ENCODE peak calls at places on chromosomes 5 and 9, in seven cellular contexts. J is CD8-positive, alpha-beta T cell; T is left lung; O is AG04450; C is caudate nucleus; B is spleen; E is astrocyte. F is an unnamed sample.

GRCh38 chr9:18452276-18452675 is 21.7 kb upstream of the ADAMTSL1 start:
- DNase-seq in J (no peak), T (no peak), O (no peak), C (no peak), B (no peak), E (no peak), F (no peak)

GRCh38 chr5:68287976-68288755 is 72.6 kb downstream of the PIK3R1 start:
- DNase-seq in J (peak), T (peak), O (no peak), C (peak), B (peak), E (peak), F (no peak)

GRCh38 chr9:34929506-34930102 is 28.5 kb upstream of the PHF24 start:
- DNase-seq in J (no peak), T (no peak), O (no peak), C (peak), B (no peak), E (peak), F (no peak)

GRCh38 chr9:90432951-90433350 is 209.7 kb downstream of the DIRAS2 start:
- DNase-seq in J (no peak), T (no peak), O (no peak), C (no peak), B (no peak), E (no peak), F (peak)

GRCh38 chr5:177122566-177122965 is 11.0 kb upstream of the NSD1 start:
- DNase-seq in J (no peak), T (no peak), O (no peak), C (no peak), B (peak), E (no peak), F (no peak)

GRCh38 chr5:82931110-82931509 is 146.1 kb downstream of the TMEM167A start:
- DNase-seq in J (no peak), T (no peak), O (no peak), C (no peak), B (no peak), E (peak), F (no peak)

GRCh38 chr5:1161832-1162229 is 39.6 kb upstream of the SLC6A19 start:
- DNase-seq in J (no peak), T (no peak), O (no peak), C (peak), B (no peak), E (no peak), F (no peak)

GRCh38 chr9:14515564-14516198 is 177.6 kb downstream of the ZDHHC21 start:
- DNase-seq in J (no peak), T (no peak), O (no peak), C (no peak), B (no peak), E (peak), F (no peak)

GRCh38 chr5:2756211-2756746 is 4.8 kb upstream of the IRX2 start:
- DNase-seq in J (no peak), T (peak), O (no peak), C (no peak), B (no peak), E (peak), F (peak)

GRCh38 chr9:137028013-137028280 is at the start of gene ABCA2:
- DNase-seq in J (no peak), T (no peak), O (no peak), C (no peak), B (no peak), E (no peak), F (no peak)

GRCh38 chr5:107636555-107636954 is 34.2 kb downstream of the EFNA5 start:
- DNase-seq in J (no peak), T (no peak), O (no peak), C (no peak), B (no peak), E (no peak), F (no peak)
- H3K27ac ChIP-seq in J (no peak), T (no peak), O (no peak), C (no peak), B (no peak), E (no peak), F (no peak)

GRCh38 chr9:77598510-77598909 is 49.6 kb downstream of the GNA14 start:
- DNase-seq in J (no peak), T (no peak), O (peak), C (no peak), B (no peak), E (peak), F (no peak)
- H3K27ac ChIP-seq in J (no peak), T (peak), O (no peak), C (no peak), B (peak), E (no peak), F (no peak)

GRCh38 chr5:135993248-135993893 is 35.4 kb upstream of the TGFBI start:
- DNase-seq in J (no peak), T (no peak), O (no peak), C (no peak), B (no peak), E (peak), F (peak)
- H3K27ac ChIP-seq in J (no peak), T (no peak), O (peak), C (no peak), B (no peak), E (peak), F (peak)

GRCh38 chr9:130959809-130960334 is 20.8 kb upstream of the FIBCD1 start:
- DNase-seq in J (no peak), T (no peak), O (no peak), C (no peak), B (no peak), E (no peak), F (no peak)

GRCh38 chr9:130960522-130961378 is 21.7 kb upstream of the FIBCD1 start:
- DNase-seq in J (no peak), T (no peak), O (no peak), C (no peak), B (no peak), E (no peak), F (no peak)

GRCh38 chr9:130955947-130956621 is 17.0 kb upstream of the FIBCD1 start:
- DNase-seq in J (no peak), T (no peak), O (no peak), C (no peak), B (no peak), E (no peak), F (no peak)

GRCh38 chr9:130956636-130957450 is 17.8 kb upstream of the FIBCD1 start:
- DNase-seq in J (no peak), T (no peak), O (no peak), C (no peak), B (no peak), E (no peak), F (no peak)

DNA sequence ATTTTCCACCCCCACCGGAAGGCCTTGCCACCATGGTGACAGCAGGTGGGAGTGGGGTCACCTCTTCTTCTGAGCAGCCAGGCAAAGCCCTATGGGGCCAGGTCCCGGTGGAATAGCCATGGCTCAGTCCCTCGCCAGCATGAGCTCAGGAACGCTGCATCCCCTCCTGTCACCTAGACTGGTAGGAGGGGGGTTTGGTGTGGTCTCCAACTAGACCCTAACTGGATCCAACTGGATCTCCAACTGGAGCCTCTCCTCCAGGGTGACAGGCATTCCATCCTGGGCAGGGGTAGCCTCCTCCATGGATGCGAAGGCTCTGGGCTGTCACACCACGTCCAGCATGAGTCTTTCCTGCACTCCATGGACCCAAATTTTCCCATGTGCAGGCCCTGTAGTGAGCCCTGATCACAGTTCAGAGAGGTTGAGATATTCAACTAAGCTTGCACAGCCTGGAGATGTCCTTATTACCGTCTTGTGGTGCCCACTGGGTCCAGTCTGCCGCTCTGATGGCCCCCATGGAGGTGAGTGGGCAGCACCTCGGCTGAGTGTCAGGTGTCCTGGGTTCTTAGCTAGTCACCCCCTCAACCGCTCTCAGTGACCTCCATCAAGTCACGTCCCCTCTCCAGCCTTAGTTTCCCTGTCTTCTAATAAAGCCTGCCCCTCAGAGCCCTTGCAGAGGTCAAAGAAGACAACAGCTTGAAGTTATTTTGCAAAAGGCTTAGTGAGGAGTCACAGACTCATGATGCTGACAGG is 18.6 kb upstream of the FIBCD1 start:
- DNase-seq in J (no peak), T (no peak), O (no peak), C (no peak), B (no peak), E (no peak), F (no peak)
- H3K27ac ChIP-seq in J (no peak), T (no peak), O (no peak), C (no peak), B (no peak), E (no peak), F (no peak)

DNA sequence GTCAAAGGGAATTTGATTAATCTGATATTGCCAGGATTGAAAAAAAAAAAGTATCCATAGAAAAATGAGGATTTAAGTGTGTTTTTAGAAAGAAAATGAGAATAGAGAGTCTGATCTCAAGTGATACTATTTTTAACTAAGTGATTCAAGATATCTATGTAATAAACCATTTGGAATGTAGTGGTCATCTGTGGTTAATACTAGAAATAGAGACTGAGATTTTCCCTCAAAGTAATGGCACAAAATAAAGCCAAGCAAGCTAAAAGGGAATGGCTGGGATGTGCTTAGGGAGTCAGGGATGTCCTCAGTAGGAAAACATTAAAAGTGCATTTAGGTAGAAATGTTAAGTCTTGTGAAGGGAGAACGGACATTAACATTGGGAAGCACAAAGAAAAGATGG is 90.6 kb downstream of the FBXO4 start:
- DNase-seq in J (no peak), T (no peak), O (no peak), C (no peak), B (no peak), E (peak), F (no peak)
- H3K27ac ChIP-seq in J (no peak), T (no peak), O (no peak), C (no peak), B (no peak), E (no peak), F (no peak)

DNA sequence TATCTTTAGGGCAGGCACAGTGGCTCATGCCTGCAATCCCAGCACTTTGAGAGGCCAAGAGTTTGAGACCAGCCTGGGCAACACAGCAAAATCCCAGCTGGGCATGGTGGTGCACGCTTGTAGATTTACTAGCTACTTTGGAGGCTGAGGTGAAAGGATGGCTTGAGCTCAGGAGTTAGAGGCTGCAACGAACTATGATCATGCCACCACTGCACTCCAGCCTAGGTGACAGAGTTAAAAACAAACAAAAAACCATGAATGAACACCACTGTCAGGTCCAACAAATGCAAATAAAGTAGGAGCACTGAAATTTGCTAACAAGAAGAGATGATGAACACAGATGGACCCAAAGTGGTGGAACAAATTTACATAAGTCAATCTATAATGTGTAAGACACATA is 4.9 kb downstream of the PTBP3 start:
- DNase-seq in J (no peak), T (no peak), O (no peak), C (no peak), B (no peak), E (no peak), F (no peak)
- H3K27ac ChIP-seq in J (no peak), T (no peak), O (no peak), C (no peak), B (peak), E (no peak), F (no peak)